ENCODE peak calls at places on chromosomes 4 and X, in eight cellular contexts. G, I, D, T, H, W, U and O are unnamed samples.

GRCh38 chrX:81390244-81390643 is 188.3 kb downstream of the SH3BGRL start:
- DNase-seq in G (no peak), I (no peak), D (no peak), T (no peak), H (no peak), W (no peak), U (no peak), O (no peak)

GRCh38 chr4:170386511-170386910 is 296.8 kb upstream of the AADAT start:
- DNase-seq in G (no peak), I (no peak), D (no peak), T (no peak), H (no peak), W (no peak), U (no peak), O (no peak)

GRCh38 chr4:147351083-147351787 is 129.7 kb upstream of the EDNRA start:
- DNase-seq in G (no peak), I (no peak), D (no peak), T (no peak), H (no peak), W (no peak), U (no peak), O (no peak)

GRCh38 chr4:24116107-24116506 is 226.3 kb upstream of the PPARGC1A start:
- DNase-seq in G (no peak), I (no peak), D (no peak), T (no peak), H (no peak), W (no peak), U (no peak), O (no peak)

GRCh38 chr4:6044276-6044675 is 26.0 kb upstream of the C4orf50 start:
- DNase-seq in G (no peak), I (no peak), D (no peak), T (no peak), H (no peak), W (no peak), U (no peak), O (no peak)

GRCh38 chr4:111330786-111331185 is 707.9 kb upstream of the PITX2 start:
- DNase-seq in G (no peak), I (no peak), D (no peak), T (no peak), H (no peak), W (no peak), U (no peak), O (no peak)

GRCh38 chr4:177484613-177485021 is 42.4 kb upstream of the AGA start:
- DNase-seq in G (peak; percentile 20), I (no peak), D (no peak), T (peak; percentile 17), H (no peak), W (no peak), U (no peak), O (no peak)

GRCh38 chr4:74947798-74948197 is 14.9 kb downstream of the PARM1 start:
- DNase-seq in G (no peak), I (no peak), D (no peak), T (no peak), H (no peak), W (no peak), U (no peak), O (no peak)

GRCh38 chr4:11039494-11040142 is 355.1 kb upstream of the CLNK start:
- DNase-seq in G (no peak), I (peak; percentile 22), D (no peak), T (no peak), H (no peak), W (no peak), U (no peak), O (no peak)

GRCh38 chr4:93436000-93436626 is 392.4 kb upstream of the ATOH1 start:
- DNase-seq in G (no peak), I (no peak), D (no peak), T (no peak), H (no peak), W (no peak), U (no peak), O (no peak)

GRCh38 chr4:66016240-66016639 is 346.0 kb upstream of the EPHA5 start:
- DNase-seq in G (no peak), I (no peak), D (no peak), T (peak; percentile 64), H (no peak), W (no peak), U (no peak), O (no peak)

GRCh38 chrX:133726211-133726630 is 259.2 kb downstream of the GPC3 start:
- DNase-seq in G (peak; percentile 57), I (no peak), D (no peak), T (peak; percentile 27), H (no peak), W (no peak), U (no peak), O (no peak)

GRCh38 chr4:73341454-73341853 is 62.6 kb upstream of the ALB start:
- DNase-seq in G (peak; percentile 67), I (no peak), D (peak; percentile 18), T (peak; percentile 85), H (no peak), W (no peak), U (peak; percentile 17), O (no peak)

GRCh38 chrX:148498067-148498466 is 2.4 kb upstream of the AFF2 start:
- DNase-seq in G (no peak), I (no peak), D (no peak), T (no peak), H (no peak), W (no peak), U (no peak), O (no peak)

GRCh38 chr4:84917869-84918600 is 48.5 kb downstream of the WDFY3 start:
- DNase-seq in G (no peak), I (no peak), D (no peak), T (no peak), H (no peak), W (no peak), U (no peak), O (no peak)

GRCh38 chr4:153079824-153080486 is 124.3 kb upstream of the TRIM2 start:
- DNase-seq in G (no peak), I (no peak), D (no peak), T (no peak), H (no peak), W (no peak), U (no peak), O (no peak)

GRCh38 chr4:20359692-20360091 is 108.0 kb downstream of the SLIT2 start:
- DNase-seq in G (no peak), I (no peak), D (no peak), T (no peak), H (no peak), W (no peak), U (no peak), O (no peak)

GRCh38 chrX:10749113-10749512 is 128.7 kb upstream of the MID1 start:
- DNase-seq in G (no peak), I (no peak), D (no peak), T (no peak), H (no peak), W (no peak), U (no peak), O (no peak)

GRCh38 chrX:30308263-30309138 is 689 bp downstream of the NR0B1 start:
- DNase-seq in G (peak; percentile 86), I (no peak), D (no peak), T (no peak), H (no peak), W (no peak), U (no peak), O (no peak)

GRCh38 chr4:24007740-24008348 is 118.0 kb upstream of the PPARGC1A start:
- DNase-seq in G (no peak), I (no peak), D (no peak), T (peak; percentile 24), H (no peak), W (no peak), U (no peak), O (no peak)

GRCh38 chr4:15470149-15470520 is 453 bp downstream of the CC2D2A start:
- DNase-seq in G (no peak), I (no peak), D (no peak), T (no peak), H (no peak), W (no peak), U (no peak), O (no peak)

GRCh38 chrX:19709117-19709811 is 178.1 kb downstream of the SH3KBP1 start:
- DNase-seq in G (no peak), I (no peak), D (no peak), T (no peak), H (no peak), W (no peak), U (no peak), O (no peak)

GRCh38 chr4:173420821-173421220 is 21.9 kb upstream of the SCRG1 start:
- DNase-seq in G (no peak), I (no peak), D (no peak), T (no peak), H (no peak), W (no peak), U (no peak), O (no peak)
- TF ChIP-seq EP300 in G (no peak), I (no peak), D (no peak), T (no peak), H (no peak), W (no peak), U (no peak), O (no peak)

DNA sequence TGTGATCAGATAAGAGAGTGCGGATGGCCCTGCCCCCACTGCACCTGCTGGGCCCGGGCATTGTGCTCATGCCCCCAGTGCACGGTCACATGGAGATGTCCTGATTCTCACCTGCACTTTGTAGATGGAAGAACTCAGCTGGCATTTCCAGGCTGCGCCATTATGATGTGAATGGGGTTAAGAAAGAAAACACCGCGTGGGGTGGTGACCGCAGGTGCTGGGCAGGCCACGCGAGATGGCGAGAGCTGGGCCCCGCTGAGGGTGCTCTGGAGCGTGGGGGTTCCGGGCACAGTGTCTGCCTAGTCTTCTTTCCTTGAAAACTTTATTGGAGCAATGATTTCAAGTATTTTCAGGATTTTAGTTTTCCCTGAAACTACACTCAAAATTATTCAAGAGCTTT is 17.8 kb upstream of the HGFAC start:
- DNase-seq in G (no peak), I (no peak), D (no peak), T (no peak), H (no peak), W (no peak), U (no peak), O (no peak)
- TF ChIP-seq EP300 in G (no peak), I (no peak), D (no peak), T (no peak), H (no peak), W (no peak), U (no peak), O (no peak)

GRCh38 chr4:116702949-116703348 is 382.4 kb downstream of the TRAM1L1 start:
- DNase-seq in G (peak; percentile 11), I (no peak), D (no peak), T (peak; percentile 24), H (no peak), W (no peak), U (no peak), O (no peak)

DNA sequence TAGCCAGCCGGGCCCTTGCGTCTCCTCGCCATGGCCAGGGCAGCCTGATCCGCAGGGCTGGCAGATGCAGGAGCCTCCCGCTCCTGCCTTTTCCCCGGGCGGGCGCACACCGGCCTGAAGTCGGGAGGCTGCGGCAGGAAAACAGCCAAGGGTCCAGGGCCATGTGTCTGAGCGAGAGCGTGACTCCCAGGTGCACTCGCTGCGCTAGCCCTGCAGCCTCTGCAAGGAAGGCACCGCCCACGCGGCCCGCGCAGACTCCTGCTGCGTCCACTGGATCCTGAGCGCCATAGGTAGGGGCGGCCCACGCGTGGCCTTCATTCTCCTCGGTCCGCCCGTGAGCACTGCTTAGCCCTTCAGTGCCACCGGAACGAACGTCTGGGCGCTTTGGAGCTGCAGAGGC is 379.9 kb downstream of the TRAM1L1 start:
- DNase-seq in G (no peak), I (no peak), D (no peak), T (no peak), H (no peak), W (no peak), U (no peak), O (no peak)
- TF ChIP-seq EP300 in G (no peak), I (no peak), D (no peak), T (no peak), H (no peak), W (no peak), U (no peak), O (no peak)

GRCh38 chr4:3741217-3742011 is 24.8 kb upstream of the ADRA2C start:
- DNase-seq in G (no peak), I (no peak), D (no peak), T (no peak), H (no peak), W (no peak), U (no peak), O (no peak)
- TF ChIP-seq EP300 in G (no peak), I (no peak), D (no peak), T (no peak), H (no peak), W (no peak), U (no peak), O (no peak)